ENCODE peak calls at places on chromosomes 4 and X, in five cellular contexts. One of them, this sample, is unnamed.

GRCh38 chrX:56503941-56504673 is 59.3 kb upstream of the UBQLN2 start:
- DNase-seq in right atrium auricular region: no peak
- DNase-seq in dorsolateral prefrontal cortex: no peak
- DNase-seq in cardiac muscle cell: no peak
- DNase-seq in A549: peak
- DNase-seq in this sample: no peak

GRCh38 chrX:41394293-41394692 is 52.9 kb upstream of the NYX start:
- DNase-seq in right atrium auricular region: no peak
- DNase-seq in dorsolateral prefrontal cortex: no peak
- DNase-seq in cardiac muscle cell: no peak
- DNase-seq in A549: no peak
- DNase-seq in this sample: no peak

GRCh38 chr4:143178923-143179322 is 5.8 kb upstream of the USP38 start:
- DNase-seq in right atrium auricular region: no peak
- DNase-seq in dorsolateral prefrontal cortex: no peak
- DNase-seq in cardiac muscle cell: no peak
- DNase-seq in A549: no peak
- DNase-seq in this sample: no peak

GRCh38 chr4:3527914-3528876 is 4.0 kb downstream of the LRPAP1 start:
- DNase-seq in right atrium auricular region: no peak
- DNase-seq in dorsolateral prefrontal cortex: no peak
- DNase-seq in cardiac muscle cell: peak
- DNase-seq in A549: no peak
- DNase-seq in this sample: no peak

GRCh38 chr4:72858328-72858727 is 211.2 kb downstream of the COX18 start:
- DNase-seq in right atrium auricular region: no peak
- DNase-seq in dorsolateral prefrontal cortex: no peak
- DNase-seq in cardiac muscle cell: no peak
- DNase-seq in A549: peak
- DNase-seq in this sample: no peak

GRCh38 chrX:2501246-2502102 is 698 bp upstream of the DHRSX start:
- DNase-seq in right atrium auricular region: no peak
- DNase-seq in dorsolateral prefrontal cortex: no peak
- DNase-seq in cardiac muscle cell: no peak
- DNase-seq in A549: no peak
- DNase-seq in this sample: no peak

GRCh38 chrX:10278716-10279115 is 121.9 kb downstream of the CLCN4 start:
- DNase-seq in right atrium auricular region: no peak
- DNase-seq in dorsolateral prefrontal cortex: no peak
- DNase-seq in cardiac muscle cell: no peak
- DNase-seq in A549: no peak
- DNase-seq in this sample: no peak

GRCh38 chr4:108029321-108029720 is 39.6 kb downstream of the HADH start:
- DNase-seq in right atrium auricular region: no peak
- DNase-seq in dorsolateral prefrontal cortex: no peak
- DNase-seq in cardiac muscle cell: no peak
- DNase-seq in A549: no peak
- DNase-seq in this sample: peak

GRCh38 chrX:10011261-10011931 is 44.2 kb downstream of the CLDN34 start:
- DNase-seq in right atrium auricular region: no peak
- DNase-seq in dorsolateral prefrontal cortex: no peak
- DNase-seq in cardiac muscle cell: no peak
- DNase-seq in A549: no peak
- DNase-seq in this sample: no peak

GRCh38 chr4:154044118-154044517 is 255.2 kb upstream of the SFRP2 start:
- DNase-seq in right atrium auricular region: no peak
- DNase-seq in dorsolateral prefrontal cortex: no peak
- DNase-seq in cardiac muscle cell: no peak
- DNase-seq in A549: no peak
- DNase-seq in this sample: no peak

GRCh38 chr4:108763226-108763593 is 357 bp upstream of the ETNPPL start:
- DNase-seq in right atrium auricular region: no peak
- DNase-seq in dorsolateral prefrontal cortex: no peak
- DNase-seq in cardiac muscle cell: no peak
- DNase-seq in A549: no peak
- DNase-seq in this sample: no peak

GRCh38 chrX:8988456-8988855 is 45.5 kb downstream of the FAM9B start:
- DNase-seq in right atrium auricular region: no peak
- DNase-seq in dorsolateral prefrontal cortex: no peak
- DNase-seq in cardiac muscle cell: peak
- DNase-seq in A549: peak
- DNase-seq in this sample: no peak

GRCh38 chrX:154317391-154318000 is 21.9 kb downstream of the TKTL1 start:
- DNase-seq in right atrium auricular region: no peak
- DNase-seq in dorsolateral prefrontal cortex: no peak
- DNase-seq in cardiac muscle cell: peak
- DNase-seq in A549: peak
- DNase-seq in this sample: no peak

GRCh38 chr4:125975861-125976397 is 661.2 kb downstream of the FAT4 start:
- DNase-seq in right atrium auricular region: no peak
- DNase-seq in dorsolateral prefrontal cortex: no peak
- DNase-seq in cardiac muscle cell: no peak
- DNase-seq in A549: no peak
- DNase-seq in this sample: no peak

GRCh38 chrX:156001001-156001666 is 3.6 kb downstream of the IL9R start:
- DNase-seq in right atrium auricular region: no peak
- DNase-seq in dorsolateral prefrontal cortex: no peak
- DNase-seq in cardiac muscle cell: no peak
- DNase-seq in A549: no peak
- DNase-seq in this sample: no peak

GRCh38 chr4:38320349-38320707 is 343.7 kb upstream of the KLF3 start:
- DNase-seq in right atrium auricular region: no peak
- DNase-seq in dorsolateral prefrontal cortex: no peak
- DNase-seq in cardiac muscle cell: no peak
- DNase-seq in A549: no peak
- DNase-seq in this sample: no peak

GRCh38 chrX:146973283-146973682 is 158.7 kb upstream of the CXorf51A start:
- DNase-seq in right atrium auricular region: no peak
- DNase-seq in dorsolateral prefrontal cortex: no peak
- DNase-seq in cardiac muscle cell: no peak
- DNase-seq in A549: no peak
- DNase-seq in this sample: no peak

GRCh38 chrX:134654398-134655012 is 3.8 kb downstream of the PLAC1 start:
- DNase-seq in right atrium auricular region: no peak
- DNase-seq in dorsolateral prefrontal cortex: no peak
- DNase-seq in cardiac muscle cell: no peak
- DNase-seq in A549: no peak
- DNase-seq in this sample: no peak

GRCh38 chr4:10083861-10084641 is 32.5 kb downstream of the WDR1 start:
- DNase-seq in right atrium auricular region: no peak
- DNase-seq in dorsolateral prefrontal cortex: peak
- DNase-seq in cardiac muscle cell: no peak
- DNase-seq in A549: no peak
- DNase-seq in this sample: peak

GRCh38 chrX:12805333-12805732 is 14.1 kb downstream of the PRPS2 start:
- DNase-seq in right atrium auricular region: no peak
- DNase-seq in dorsolateral prefrontal cortex: no peak
- DNase-seq in cardiac muscle cell: no peak
- DNase-seq in A549: no peak
- DNase-seq in this sample: no peak

GRCh38 chr4:37188100-37188499 is 56.4 kb upstream of the NWD2 start:
- DNase-seq in right atrium auricular region: no peak
- DNase-seq in dorsolateral prefrontal cortex: no peak
- DNase-seq in cardiac muscle cell: no peak
- DNase-seq in A549: peak
- DNase-seq in this sample: no peak

GRCh38 chrX:56564921-56565861 is 1.8 kb downstream of the UBQLN2 start:
- DNase-seq in right atrium auricular region: no peak
- DNase-seq in dorsolateral prefrontal cortex: no peak
- DNase-seq in cardiac muscle cell: peak
- DNase-seq in A549: peak
- DNase-seq in this sample: no peak

GRCh38 chrX:72021975-72022374 is 109.7 kb downstream of the RTL5 start:
- DNase-seq in right atrium auricular region: peak
- DNase-seq in dorsolateral prefrontal cortex: no peak
- DNase-seq in cardiac muscle cell: no peak
- DNase-seq in A549: peak
- DNase-seq in this sample: no peak

GRCh38 chr4:48490012-48490679 is at the start of gene ZAR1:
- DNase-seq in right atrium auricular region: no peak
- DNase-seq in dorsolateral prefrontal cortex: no peak
- DNase-seq in cardiac muscle cell: peak
- DNase-seq in A549: no peak
- DNase-seq in this sample: no peak

GRCh38 chr4:48490680-48491513 is 845 bp downstream of the ZAR1 start:
- DNase-seq in right atrium auricular region: no peak
- DNase-seq in dorsolateral prefrontal cortex: no peak
- DNase-seq in cardiac muscle cell: no peak
- DNase-seq in A549: no peak
- DNase-seq in this sample: no peak

GRCh38 chr4:48493485-48494100 is 3.5 kb downstream of the ZAR1 start:
- DNase-seq in right atrium auricular region: no peak
- DNase-seq in dorsolateral prefrontal cortex: no peak
- DNase-seq in cardiac muscle cell: peak
- DNase-seq in A549: no peak
- DNase-seq in this sample: no peak

GRCh38 chr4:48489683-48490011 is 405 bp upstream of the ZAR1 start:
- DNase-seq in right atrium auricular region: no peak
- DNase-seq in dorsolateral prefrontal cortex: no peak
- DNase-seq in cardiac muscle cell: no peak
- DNase-seq in A549: no peak
- DNase-seq in this sample: no peak

DNA sequence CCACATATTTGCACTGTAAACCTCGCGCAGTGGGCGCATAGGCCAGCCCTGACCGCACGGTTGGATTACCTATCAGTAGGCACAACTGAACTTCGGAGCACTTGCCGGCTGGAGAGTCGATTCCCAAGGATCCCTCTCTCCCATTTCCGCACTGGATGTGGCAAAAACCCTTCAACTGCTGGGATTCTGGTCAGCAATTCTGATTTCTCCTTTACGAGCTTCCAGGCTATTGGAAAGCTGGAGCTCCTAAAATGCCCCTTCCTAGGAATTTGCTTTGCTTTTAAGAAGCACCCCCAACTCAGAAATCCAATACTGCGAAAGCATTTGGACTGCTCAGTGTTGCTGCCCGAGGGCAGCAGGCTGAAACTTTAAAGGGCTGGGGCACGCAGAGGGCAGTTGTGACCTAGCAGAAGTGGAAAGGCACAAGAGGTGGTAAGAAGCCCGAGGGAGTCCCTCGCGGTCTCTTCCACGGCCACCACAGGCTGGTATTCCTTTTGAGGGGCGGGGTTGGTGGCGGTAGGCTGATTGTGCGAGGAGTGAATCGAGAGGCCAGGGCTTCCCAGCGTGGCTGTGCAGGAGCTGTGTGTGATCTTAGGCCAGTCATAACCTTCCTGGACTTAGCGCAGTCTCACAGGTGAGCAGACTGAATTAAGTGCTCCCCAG is 1.6 kb downstream of the ZAR1 start:
- DNase-seq in right atrium auricular region: no peak
- DNase-seq in dorsolateral prefrontal cortex: no peak
- DNase-seq in cardiac muscle cell: no peak
- DNase-seq in A549: no peak
- DNase-seq in this sample: no peak
- H3K27ac ChIP-seq in right atrium auricular region: no peak
- H3K27ac ChIP-seq in dorsolateral prefrontal cortex: no peak
- H3K27ac ChIP-seq in cardiac muscle cell: no peak
- H3K27ac ChIP-seq in A549: no peak
- H3K27ac ChIP-seq in this sample: no peak

GRCh38 chrX:105480646-105481310 is 260.3 kb upstream of the TEX13A start:
- DNase-seq in right atrium auricular region: no peak
- DNase-seq in dorsolateral prefrontal cortex: no peak
- DNase-seq in cardiac muscle cell: peak
- DNase-seq in A549: no peak
- DNase-seq in this sample: no peak
- TF ChIP-seq CTCF in right atrium auricular region: no peak
- TF ChIP-seq CTCF in dorsolateral prefrontal cortex: no peak
- TF ChIP-seq CTCF in cardiac muscle cell: no peak
- TF ChIP-seq CTCF in A549: no peak
- TF ChIP-seq CTCF in this sample: no peak

GRCh38 chr4:175833574-175834350 is 21.7 kb upstream of the GPM6A start:
- DNase-seq in right atrium auricular region: no peak
- DNase-seq in dorsolateral prefrontal cortex: no peak
- DNase-seq in cardiac muscle cell: no peak
- DNase-seq in A549: no peak
- DNase-seq in this sample: no peak
- H3K27ac ChIP-seq in right atrium auricular region: no peak
- H3K27ac ChIP-seq in dorsolateral prefrontal cortex: peak
- H3K27ac ChIP-seq in cardiac muscle cell: no peak
- H3K27ac ChIP-seq in A549: no peak
- H3K27ac ChIP-seq in this sample: no peak

DNA sequence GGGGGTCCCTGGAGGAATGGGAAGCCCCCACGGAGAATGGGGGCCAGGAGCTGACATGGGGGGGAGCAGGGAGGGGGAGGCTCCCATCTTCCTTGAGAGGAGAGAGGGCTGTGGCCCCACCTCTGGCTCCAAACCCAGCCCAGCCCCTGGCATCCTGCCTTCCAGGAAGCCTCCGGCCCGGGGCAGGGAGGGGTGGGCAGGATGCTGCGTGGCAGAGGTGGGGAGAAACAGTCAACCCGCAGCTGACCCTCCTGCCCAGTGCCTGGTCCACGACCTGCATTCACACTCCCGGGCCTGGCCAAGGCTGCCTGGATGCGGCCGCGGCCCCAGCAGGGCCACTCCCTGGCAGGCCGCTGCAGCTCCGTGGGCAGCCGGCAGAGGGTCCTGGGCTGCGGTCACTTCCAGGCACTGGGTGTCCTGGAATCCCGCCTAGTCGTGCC is 39.0 kb downstream of the CPLX1 start:
- DNase-seq in right atrium auricular region: no peak
- DNase-seq in dorsolateral prefrontal cortex: no peak
- DNase-seq in cardiac muscle cell: no peak
- DNase-seq in A549: no peak
- DNase-seq in this sample: no peak
- TF ChIP-seq CTCF in right atrium auricular region: no peak
- TF ChIP-seq CTCF in dorsolateral prefrontal cortex: no peak
- TF ChIP-seq CTCF in cardiac muscle cell: peak
- TF ChIP-seq CTCF in A549: no peak
- TF ChIP-seq CTCF in this sample: no peak

DNA sequence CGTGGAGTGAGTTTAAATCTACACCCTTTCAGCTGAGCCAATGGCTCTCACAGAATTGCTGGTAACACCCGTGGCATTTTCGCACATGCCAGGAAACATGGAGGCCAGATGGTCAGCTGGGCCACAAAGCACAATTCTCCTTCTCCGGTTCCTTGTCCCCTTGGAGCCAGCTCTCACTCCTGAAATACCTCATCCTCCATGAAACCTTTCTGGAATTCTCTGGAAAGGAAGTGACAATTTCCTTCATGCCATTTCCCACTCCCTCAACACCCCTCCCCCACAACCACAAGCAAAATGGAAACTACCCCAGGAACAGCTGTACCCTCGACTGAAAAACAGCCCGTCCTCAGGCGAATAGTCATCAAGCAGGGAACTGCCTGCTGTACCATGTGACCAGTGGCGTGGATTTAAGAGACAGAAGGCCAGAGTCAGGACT is 24.7 kb downstream of the ELF4 start:
- DNase-seq in right atrium auricular region: no peak
- DNase-seq in dorsolateral prefrontal cortex: no peak
- DNase-seq in cardiac muscle cell: no peak
- DNase-seq in A549: no peak
- DNase-seq in this sample: no peak
- H3K27ac ChIP-seq in right atrium auricular region: peak
- H3K27ac ChIP-seq in dorsolateral prefrontal cortex: no peak
- H3K27ac ChIP-seq in cardiac muscle cell: no peak
- H3K27ac ChIP-seq in A549: no peak
- H3K27ac ChIP-seq in this sample: peak